ENCODE peak calls at places on chromosomes 4 and X, in six cellular contexts. J, S, E, V, B and N are unnamed samples.

GRCh38 chrX:39653656-39654055 is 444.1 kb downstream of the BCOR start:
- DNase-seq in V (peak), B (no peak), S (no peak), E (no peak), J (no peak), N (no peak)

GRCh38 chrX:129525162-129525561 is 1.9 kb upstream of the SMARCA1 start:
- DNase-seq in V (no peak), B (no peak), E (no peak), J (no peak), S (peak), N (no peak)

GRCh38 chrX:13761606-13762005 is 27.1 kb downstream of the OFD1 start:
- DNase-seq in B (peak), E (no peak), S (no peak), V (no peak), J (peak), N (peak)

GRCh38 chrX:49079489-49080428 is at the start of gene WDR45:
- DNase-seq in E (peak), B (peak), V (peak), J (peak), S (peak), N (peak)

GRCh38 chr4:137623013-137623412 is 90.7 kb upstream of the PCDH18 start:
- DNase-seq in V (no peak), B (no peak), J (no peak), S (peak), E (no peak), N (no peak)

GRCh38 chr4:127470290-127470809 is 162.4 kb upstream of the INTU start:
- DNase-seq in B (no peak), S (no peak), J (no peak), V (no peak), E (no peak), N (no peak)

GRCh38 chr4:7430368-7430964 is 4.3 kb downstream of the PSAPL1 start:
- DNase-seq in E (no peak), J (no peak), S (no peak), V (peak), B (no peak), N (no peak)

GRCh38 chrX:69614896-69615295 is 1.0 kb upstream of the EDA start:
- DNase-seq in S (no peak), J (no peak), B (no peak), V (no peak), E (no peak), N (no peak)

GRCh38 chr4:101163936-101164335 is 183.4 kb downstream of the PPP3CA start:
- DNase-seq in E (no peak), S (no peak), V (no peak), B (no peak), J (no peak), N (no peak)

GRCh38 chr4:101418055-101418454 is 70.7 kb upstream of the PPP3CA start:
- DNase-seq in S (no peak), J (no peak), E (peak), V (no peak), B (no peak), N (no peak)

GRCh38 chrX:10617964-10618342 is 2.4 kb downstream of the MID1 start:
- DNase-seq in E (no peak), J (peak), S (no peak), B (no peak), V (no peak), N (no peak)

GRCh38 chr4:106707776-106708603 is 328.1 kb downstream of the DKK2 start:
- DNase-seq in J (no peak), V (no peak), S (no peak), B (no peak), E (no peak), N (peak)

GRCh38 chrX:9902651-9903050 is 64.5 kb upstream of the CLDN34 start:
- DNase-seq in E (no peak), B (no peak), J (no peak), S (no peak), V (no peak), N (no peak)

GRCh38 chr4:1792158-1792831 is 798 bp upstream of the FGFR3 start:
- DNase-seq in J (no peak), E (no peak), V (no peak), S (no peak), B (no peak), N (no peak)

GRCh38 chrX:139834879-139835278 is 98.0 kb downstream of the ATP11C start:
- DNase-seq in J (no peak), E (no peak), S (no peak), V (no peak), B (no peak), N (no peak)

GRCh38 chr4:147958459-147959065 is 226.7 kb downstream of the ARHGAP10 start:
- DNase-seq in J (no peak), B (no peak), V (no peak), E (no peak), S (no peak), N (no peak)

GRCh38 chrX:46577116-46578005 is 3.8 kb downstream of the CHST7 start:
- DNase-seq in B (no peak), E (no peak), S (no peak), V (no peak), J (no peak), N (no peak)

GRCh38 chr4:1614854-1615595 is 69.1 kb downstream of the FAM53A start:
- DNase-seq in J (no peak), V (no peak), S (no peak), E (no peak), B (no peak), N (no peak)

GRCh38 chr4:19774690-19775256 is 476.9 kb upstream of the SLIT2 start:
- DNase-seq in B (no peak), E (no peak), J (no peak), V (no peak), S (no peak), N (no peak)

GRCh38 chr4:128256539-128256938 is 31.1 kb downstream of the PGRMC2 start:
- DNase-seq in V (no peak), E (no peak), B (no peak), S (no peak), J (no peak), N (no peak)

GRCh38 chr4:170202721-170203120 is 113.0 kb upstream of the AADAT start:
- DNase-seq in S (no peak), J (no peak), V (no peak), B (no peak), E (no peak), N (peak)

GRCh38 chr4:1843852-1844251 is 12.1 kb downstream of the LETM1 start:
- DNase-seq in J (no peak), V (no peak), E (no peak), B (no peak), S (no peak), N (no peak)

GRCh38 chr4:39970559-39971270 is 7.0 kb downstream of the PDS5A start:
- DNase-seq in E (no peak), S (peak), V (no peak), J (no peak), B (no peak), N (peak)

GRCh38 chr4:6674500-6675149 is 19.1 kb upstream of the S100P start:
- DNase-seq in J (peak), V (no peak), B (no peak), S (peak), E (peak), N (no peak)

GRCh38 chr4:3303840-3304715 is 11.3 kb downstream of the RGS12 start:
- DNase-seq in V (no peak), J (peak), S (no peak), E (no peak), B (no peak), N (no peak)

GRCh38 chr4:145945431-145946155 is 7.0 kb upstream of the ZNF827 start:
- DNase-seq in B (no peak), V (no peak), S (no peak), E (no peak), J (no peak), N (no peak)

GRCh38 chrX:55716937-55717336 is 612 bp upstream of the RRAGB start:
- DNase-seq in E (no peak), B (no peak), V (no peak), S (no peak), J (no peak), N (no peak)

GRCh38 chr4:29805245-29805644 is 914.9 kb upstream of the PCDH7 start:
- DNase-seq in V (peak), B (no peak), J (no peak), S (peak), E (no peak), N (no peak)

GRCh38 chrX:2446815-2447214 is 54.0 kb downstream of the DHRSX start:
- DNase-seq in E (no peak), V (no peak), J (no peak), S (no peak), B (no peak), N (no peak)

GRCh38 chr4:141458501-141458900 is 177.9 kb upstream of the IL15 start:
- DNase-seq in V (no peak), E (no peak), B (no peak), S (no peak), J (no peak), N (no peak)
- TF ChIP-seq GABPA in V (no peak), E (no peak), B (no peak), S (no peak), J (no peak), N (no peak)

DNA sequence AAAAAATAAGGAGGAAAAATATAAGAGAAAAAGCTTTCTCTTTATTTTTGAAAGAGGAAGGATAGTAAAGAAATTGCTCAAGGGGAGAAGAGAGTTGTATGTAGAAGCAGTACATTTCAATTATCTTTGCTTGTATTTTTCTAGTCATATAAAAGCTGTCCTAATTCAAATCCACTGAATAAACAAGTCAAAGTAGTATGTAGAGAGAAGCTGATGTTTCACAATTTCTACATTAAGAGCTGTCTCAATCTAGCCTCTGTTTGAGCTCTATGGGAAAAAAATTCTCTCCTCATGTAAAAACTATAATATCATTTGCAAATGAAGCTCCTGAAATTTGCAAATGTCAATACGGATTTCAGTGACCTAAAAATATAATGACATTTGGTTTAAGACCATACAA is 52.6 kb downstream of the CHM start:
- DNase-seq in E (no peak), B (no peak), S (no peak), J (no peak), V (no peak), N (no peak)
- H3K27ac ChIP-seq in E (no peak), B (no peak), S (no peak), J (no peak), V (no peak), N (no peak)

GRCh38 chr4:28724239-28724638 is 1863.6 kb downstream of the STIM2 start:
- DNase-seq in J (no peak), V (no peak), S (no peak), B (no peak), E (no peak), N (no peak)
- TF ChIP-seq CTCF in J (no peak), V (no peak), S (no peak), B (no peak), E (no peak), N (no peak)

GRCh38 chr4:85243857-85244256 is 231.1 kb upstream of the ARHGAP24 start:
- DNase-seq in B (no peak), S (no peak), E (no peak), V (no peak), J (peak), N (no peak)

GRCh38 chr4:85246055-85246454 is 228.9 kb upstream of the ARHGAP24 start:
- DNase-seq in J (no peak), S (no peak), V (no peak), B (no peak), E (no peak), N (no peak)

DNA sequence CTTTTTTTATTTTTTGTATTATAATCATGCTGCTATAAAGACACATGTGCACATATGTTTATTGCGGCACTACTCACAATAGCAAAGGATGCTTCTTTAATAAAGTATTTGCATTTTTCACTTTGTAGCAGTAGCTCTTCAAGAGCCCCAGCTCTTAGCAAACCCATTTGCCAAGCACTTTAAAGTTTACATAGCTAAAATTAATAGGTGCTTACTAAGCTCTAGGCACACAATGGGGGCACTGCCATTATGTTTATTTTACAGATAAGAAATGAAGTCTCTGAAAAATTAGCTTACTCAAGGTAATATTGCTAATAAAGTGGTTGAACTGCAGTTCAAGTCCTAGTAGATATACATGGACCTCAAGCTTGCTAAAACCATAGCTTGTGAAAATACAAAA is 230.3 kb upstream of the ARHGAP24 start:
- DNase-seq in V (no peak), S (no peak), E (no peak), B (no peak), J (no peak), N (no peak)
- TF ChIP-seq GABPA in V (no peak), S (no peak), E (no peak), B (no peak), J (no peak), N (no peak)

GRCh38 chrX:123905334-123905733 is 45.5 kb downstream of the XIAP start:
- DNase-seq in B (no peak), V (no peak), S (no peak), J (no peak), E (no peak), N (no peak)
- H3K27ac ChIP-seq in B (no peak), V (no peak), S (no peak), J (no peak), E (no peak), N (no peak)